ENCODE peak calls at places on chromosomes 16 and 17, in six cellular contexts. N, T, F, U, W and I are unnamed samples.

GRCh38 chr17:66397486-66397885 is 95.1 kb downstream of the PRKCA start:
- DNase-seq in U (no peak), N (no peak), F (no peak), W (no peak), T (no peak), I (no peak)

GRCh38 chr17:49193513-49194296 is 16.7 kb downstream of the GNGT2 start:
- DNase-seq in W (peak), T (no peak), F (no peak), U (no peak), N (peak), I (no peak)

GRCh38 chr17:8237175-8237574 is 10.7 kb downstream of the CTC1 start:
- DNase-seq in F (no peak), T (no peak), U (no peak), W (no peak), N (peak), I (no peak)

GRCh38 chr17:29905879-29906167 is 24.2 kb downstream of the SSH2 start:
- DNase-seq in N (no peak), W (no peak), T (no peak), U (no peak), F (no peak), I (no peak)

GRCh38 chr17:28216528-28216927 is 102.5 kb upstream of the TMEM97 start:
- DNase-seq in F (no peak), N (no peak), T (no peak), W (no peak), U (no peak), I (no peak)

GRCh38 chr17:44502598-44503079 is 567 bp downstream of the GPATCH8 start:
- DNase-seq in T (no peak), W (no peak), N (peak), F (no peak), U (no peak), I (no peak)

GRCh38 chr17:78780852-78781338 is 1.2 kb downstream of the CYTH1 start:
- DNase-seq in F (no peak), U (no peak), N (no peak), T (no peak), W (no peak), I (no peak)

GRCh38 chr17:61618950-61619349 is 27.9 kb upstream of the NACA2 start:
- DNase-seq in W (no peak), T (no peak), N (no peak), F (no peak), U (no peak), I (no peak)

GRCh38 chr17:20045476-20045875 is 36.3 kb downstream of the SPECC1 start:
- DNase-seq in W (no peak), U (no peak), N (no peak), F (no peak), T (no peak), I (no peak)

GRCh38 chr16:21088646-21089538 is 61.8 kb downstream of the DNAH3 start:
- DNase-seq in W (no peak), T (no peak), U (no peak), F (no peak), N (no peak), I (no peak)

GRCh38 chr16:83681421-83681820 is 126.4 kb upstream of the HSBP1 start:
- DNase-seq in F (no peak), U (no peak), W (no peak), N (no peak), T (no peak), I (no peak)

GRCh38 chr17:44170499-44171201 is at the start of gene ASB16:
- DNase-seq in T (no peak), F (no peak), N (no peak), W (no peak), U (no peak), I (no peak)

GRCh38 chr16:30004811-30005242 is 6.0 kb downstream of the DOC2A start:
- DNase-seq in W (no peak), U (peak), T (no peak), N (no peak), F (no peak), I (no peak)

GRCh38 chr17:79929257-79930076 is 90.2 kb upstream of the CBX4 start:
- DNase-seq in N (no peak), W (no peak), T (no peak), F (no peak), U (no peak), I (no peak)

GRCh38 chr17:12917401-12917800 is 100.4 kb downstream of the ELAC2 start:
- DNase-seq in U (no peak), N (peak), W (no peak), F (no peak), T (no peak), I (no peak)

DNA sequence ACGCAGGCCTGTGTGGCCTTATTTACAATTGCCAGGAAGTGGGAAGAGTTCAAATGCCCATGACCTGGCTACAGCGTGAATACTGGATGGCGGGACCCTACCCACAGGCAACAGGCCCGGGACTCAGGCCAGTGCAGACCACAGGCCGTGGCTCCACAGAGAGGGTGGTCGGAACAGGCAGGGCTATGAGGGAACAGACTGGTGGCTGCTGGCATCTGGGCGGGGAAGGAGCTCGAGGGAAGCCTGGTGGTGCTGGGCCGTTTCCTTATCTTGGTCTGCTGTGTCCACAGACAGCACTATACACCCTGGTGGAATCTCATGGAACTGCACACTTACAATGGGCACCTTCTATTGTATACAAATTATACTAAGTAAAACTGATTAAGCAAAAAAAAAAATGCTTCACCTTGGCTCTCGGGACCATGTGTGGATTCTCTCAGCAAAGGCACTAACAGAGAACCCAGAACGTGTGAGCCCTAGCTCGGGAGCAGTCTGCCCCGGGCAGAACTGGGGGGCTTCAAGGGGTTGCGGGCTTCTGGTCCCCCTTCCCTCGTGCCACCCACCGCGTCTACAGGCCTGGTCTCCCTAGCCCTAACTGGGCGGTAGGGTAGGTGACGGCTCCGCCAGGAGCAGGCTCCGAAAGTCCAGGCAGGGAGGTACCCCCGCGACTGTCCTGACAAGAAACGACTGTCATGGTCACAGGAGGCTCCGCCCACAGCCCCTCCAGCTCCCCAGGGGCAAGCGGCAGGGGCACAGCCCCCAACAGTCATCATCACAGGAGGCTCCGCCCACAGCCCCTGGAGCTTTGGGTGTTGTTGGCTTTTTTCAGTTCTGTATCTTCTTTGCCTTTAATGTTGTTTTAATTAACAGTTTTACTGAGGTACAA is 21.8 kb downstream of the CEP131 start:
- DNase-seq in W (no peak), U (peak), N (peak), T (no peak), F (peak), I (peak)
- TF ChIP-seq TAF1 in W (no peak), U (no peak), N (no peak), T (no peak), F (no peak), I (no peak)

DNA sequence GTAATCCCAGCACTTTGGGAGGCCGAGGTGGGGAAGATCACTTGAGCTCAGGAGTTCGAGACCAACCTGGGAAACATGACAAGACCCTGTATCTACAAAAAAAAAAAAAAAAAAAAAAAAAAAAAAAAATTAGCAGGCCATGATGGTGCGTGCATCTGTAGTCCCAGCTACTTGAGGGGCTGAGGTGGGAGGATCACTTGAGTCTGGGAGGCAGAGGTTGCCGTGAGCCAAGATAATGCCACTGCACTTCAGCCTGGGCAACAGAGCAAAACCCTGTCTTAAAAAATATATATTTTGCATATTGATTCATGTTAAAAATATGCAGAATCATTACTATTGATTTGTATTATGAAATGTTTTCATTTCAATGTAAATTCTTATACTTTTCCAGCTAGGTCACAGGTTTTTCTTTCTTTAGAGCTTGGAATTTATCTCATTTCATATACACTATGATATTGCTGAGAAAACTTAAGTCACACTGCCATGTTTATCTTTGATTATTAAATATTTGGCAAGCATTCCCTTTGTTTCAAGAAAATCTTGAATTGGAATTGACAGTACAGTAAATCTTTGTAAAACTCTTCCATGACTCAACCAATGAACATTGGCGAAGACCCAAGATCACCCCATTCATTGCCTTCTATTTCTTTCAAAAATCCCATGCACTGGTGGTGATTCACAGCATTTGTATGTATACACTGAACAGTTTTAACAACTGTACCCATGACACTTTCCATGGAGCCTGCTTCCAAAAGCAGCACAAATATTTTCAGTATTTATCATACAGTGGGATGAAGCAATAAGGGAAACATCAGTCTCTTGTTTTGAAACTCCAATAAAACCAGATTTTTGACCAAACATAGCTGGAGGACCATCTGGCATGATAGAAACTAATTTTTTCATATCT is 83.5 kb upstream of the TNRC6A start:
- DNase-seq in F (peak), T (no peak), N (no peak), U (no peak), W (no peak), I (no peak)
- TF ChIP-seq POLR2AphosphoS5 in F (no peak), T (no peak), N (no peak), U (no peak), W (no peak), I (no peak)

DNA sequence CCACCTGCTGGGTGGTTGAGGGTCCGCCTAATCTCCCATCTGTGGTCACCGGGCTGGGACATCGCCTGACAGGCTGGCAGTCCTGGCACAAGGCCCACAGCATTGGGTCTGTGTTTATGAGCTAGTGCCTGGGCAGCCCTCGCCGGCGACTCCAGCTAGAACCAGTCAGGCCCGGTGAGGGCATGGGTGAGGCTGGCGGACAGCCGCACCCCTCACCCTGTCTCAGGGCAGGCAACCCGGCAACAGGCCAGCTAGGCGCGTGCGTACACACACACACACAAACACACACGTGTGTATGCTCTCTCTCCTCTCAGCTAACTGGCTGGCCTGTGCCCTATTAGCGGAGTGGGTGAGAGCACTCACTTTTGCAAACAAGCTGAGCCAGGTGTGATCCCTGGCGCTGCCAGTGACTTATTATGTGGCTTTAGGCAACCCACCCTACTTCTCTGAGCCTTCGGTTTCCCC is 10.4 kb downstream of the HSD11B2 start:
- DNase-seq in U (no peak), N (no peak), F (no peak), T (no peak), W (no peak), I (no peak)
- TF ChIP-seq POLR2A in U (no peak), N (no peak), F (no peak), T (no peak), W (no peak), I (no peak)

GRCh38 chr16:25097304-25097988 is 14.1 kb upstream of the LCMT1 start:
- DNase-seq in N (no peak), W (no peak), F (no peak), U (no peak), T (no peak), I (no peak)
- TF ChIP-seq TAF1 in N (no peak), W (no peak), F (no peak), U (no peak), T (no peak), I (no peak)